ENCODE peak calls at places on chromosome 1, in six cellular contexts. One of them, this sample, is unnamed.

GRCh38 chr1:65001238-65001792 is 35.0 kb upstream of the JAK1 start:
- DNase-seq in A549: no peak
- DNase-seq in pancreas: peak
- DNase-seq in GM12891: peak
- DNase-seq in vagina: peak
- DNase-seq in RCC 7860: no peak
- DNase-seq in this sample: no peak

GRCh38 chr1:244788493-244789275 is 46.8 kb upstream of the COX20 start:
- DNase-seq in A549: no peak
- DNase-seq in pancreas: no peak
- DNase-seq in GM12891: no peak
- DNase-seq in vagina: no peak
- DNase-seq in RCC 7860: no peak
- DNase-seq in this sample: no peak

GRCh38 chr1:8939362-8939995 is 6.2 kb upstream of the CA6 start:
- DNase-seq in A549: no peak
- DNase-seq in pancreas: no peak
- DNase-seq in GM12891: no peak
- DNase-seq in vagina: no peak
- DNase-seq in RCC 7860: no peak
- DNase-seq in this sample: no peak

GRCh38 chr1:25642710-25643109 is 26.1 kb downstream of the MAN1C1 start:
- DNase-seq in A549: no peak
- DNase-seq in pancreas: no peak
- DNase-seq in GM12891: peak
- DNase-seq in vagina: no peak
- DNase-seq in RCC 7860: no peak
- DNase-seq in this sample: no peak

GRCh38 chr1:117058810-117059209 is 1.3 kb upstream of the TTF2 start:
- DNase-seq in A549: no peak
- DNase-seq in pancreas: no peak
- DNase-seq in GM12891: no peak
- DNase-seq in vagina: no peak
- DNase-seq in RCC 7860: no peak
- DNase-seq in this sample: no peak

GRCh38 chr1:234148816-234149215 is 224.4 kb upstream of the COA6 start:
- DNase-seq in A549: no peak
- DNase-seq in pancreas: no peak
- DNase-seq in GM12891: no peak
- DNase-seq in vagina: no peak
- DNase-seq in RCC 7860: no peak
- DNase-seq in this sample: no peak

GRCh38 chr1:209937996-209938959 is at the start of gene SYT14:
- DNase-seq in A549: peak
- DNase-seq in pancreas: no peak
- DNase-seq in GM12891: no peak
- DNase-seq in vagina: no peak
- DNase-seq in RCC 7860: no peak
- DNase-seq in this sample: peak

GRCh38 chr1:37410815-37411214 is 63.6 kb upstream of the ZC3H12A start:
- DNase-seq in A549: no peak
- DNase-seq in pancreas: no peak
- DNase-seq in GM12891: no peak
- DNase-seq in vagina: no peak
- DNase-seq in RCC 7860: no peak
- DNase-seq in this sample: no peak

GRCh38 chr1:239805042-239805441 is 286.6 kb upstream of the FMN2 start:
- DNase-seq in A549: no peak
- DNase-seq in pancreas: no peak
- DNase-seq in GM12891: no peak
- DNase-seq in vagina: no peak
- DNase-seq in RCC 7860: no peak
- DNase-seq in this sample: no peak

GRCh38 chr1:75792091-75792490 is 4.6 kb upstream of the MSH4 start:
- DNase-seq in A549: no peak
- DNase-seq in pancreas: no peak
- DNase-seq in GM12891: no peak
- DNase-seq in vagina: no peak
- DNase-seq in RCC 7860: no peak
- DNase-seq in this sample: no peak

GRCh38 chr1:43321331-43321891 is 16.2 kb upstream of the MPL start:
- DNase-seq in A549: no peak
- DNase-seq in pancreas: no peak
- DNase-seq in GM12891: no peak
- DNase-seq in vagina: no peak
- DNase-seq in RCC 7860: no peak
- DNase-seq in this sample: no peak

GRCh38 chr1:214518387-214518786 is 33.0 kb downstream of the PTPN14 start:
- DNase-seq in A549: no peak
- DNase-seq in pancreas: no peak
- DNase-seq in GM12891: no peak
- DNase-seq in vagina: no peak
- DNase-seq in RCC 7860: peak
- DNase-seq in this sample: no peak